ENCODE peak calls at places on chromosomes 6 and 20, in four cellular contexts. One of them, this sample, is unnamed.

GRCh38 chr6:29828471-29828797 is 809 bp downstream of the HLA-G start:
- DNase-seq in GM12878: no peak
- DNase-seq in K562: peak; percentile 52
- DNase-seq in HepG2: no peak
- DNase-seq in this sample: peak; percentile 71

GRCh38 chr6:25316626-25317025 is 37.5 kb downstream of the CARMIL1 start:
- DNase-seq in K562: no peak
- DNase-seq in HepG2: no peak
- DNase-seq in GM12878: no peak
- DNase-seq in this sample: no peak

GRCh38 chr6:90574610-90575009 is 12.3 kb downstream of the MAP3K7 start:
- DNase-seq in HepG2: no peak
- DNase-seq in K562: no peak
- DNase-seq in GM12878: no peak
- DNase-seq in this sample: no peak

GRCh38 chr6:30091577-30092381 is 16.2 kb upstream of the RNF39 start:
- DNase-seq in K562: no peak
- DNase-seq in GM12878: no peak
- DNase-seq in HepG2: peak; percentile 30
- DNase-seq in this sample: no peak

GRCh38 chr20:358891-359555 is 12.1 kb downstream of the NRSN2 start:
- DNase-seq in HepG2: no peak
- DNase-seq in GM12878: no peak
- DNase-seq in K562: no peak
- DNase-seq in this sample: no peak

GRCh38 chr6:93701526-93701925 is 282.2 kb upstream of the EPHA7 start:
- DNase-seq in HepG2: no peak
- DNase-seq in K562: no peak
- DNase-seq in GM12878: no peak
- DNase-seq in this sample: no peak

GRCh38 chr20:62360854-62361798 is 6.0 kb downstream of the LAMA5 start:
- DNase-seq in K562: no peak
- DNase-seq in GM12878: no peak
- DNase-seq in HepG2: no peak
- DNase-seq in this sample: peak; percentile 43

GRCh38 chr6:100296810-100297544 is 167.7 kb downstream of the SIM1 start:
- DNase-seq in K562: no peak
- DNase-seq in HepG2: peak; percentile 50
- DNase-seq in GM12878: no peak
- DNase-seq in this sample: no peak

GRCh38 chr6:145756170-145756662 is 20.9 kb upstream of the EPM2A start:
- DNase-seq in GM12878: no peak
- DNase-seq in HepG2: no peak
- DNase-seq in K562: no peak
- DNase-seq in this sample: no peak

DNA sequence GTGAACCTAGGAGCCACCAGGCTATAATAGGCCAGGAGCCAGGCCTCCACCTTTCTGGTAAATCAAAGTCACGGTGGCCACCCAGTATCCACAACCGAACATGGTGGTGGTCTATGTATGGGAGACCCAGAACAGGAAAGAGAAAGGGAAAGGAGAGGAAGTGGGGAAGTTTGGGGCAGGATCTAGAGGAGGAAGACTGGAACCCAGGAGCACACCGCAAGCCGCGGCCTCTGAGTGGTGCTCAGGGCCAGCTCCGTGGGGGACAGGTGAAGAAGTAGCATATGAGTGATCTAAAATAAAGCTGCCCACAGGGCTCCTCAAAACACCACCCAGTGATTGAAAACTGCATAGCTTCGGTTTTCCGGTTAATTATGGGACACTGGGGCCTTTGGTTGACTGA is 214.8 kb downstream of the ZDHHC14 start:
- DNase-seq in HepG2: no peak
- DNase-seq in K562: no peak
- DNase-seq in GM12878: no peak
- DNase-seq in this sample: no peak
- TF ChIP-seq CREM in HepG2: no peak
- TF ChIP-seq CREM in K562: no peak
- TF ChIP-seq CREM in GM12878: no peak
- TF ChIP-seq CREM in this sample: no peak

GRCh38 chr6:109238405-109238804 is 143.1 kb downstream of the CEP57L1 start:
- DNase-seq in HepG2: no peak
- DNase-seq in GM12878: no peak
- DNase-seq in K562: no peak
- DNase-seq in this sample: no peak

GRCh38 chr6:109235639-109236038 is 140.3 kb downstream of the CEP57L1 start:
- DNase-seq in GM12878: no peak
- DNase-seq in HepG2: no peak
- DNase-seq in K562: no peak
- DNase-seq in this sample: no peak

GRCh38 chr6:109237986-109238329 is 142.7 kb downstream of the CEP57L1 start:
- DNase-seq in GM12878: no peak
- DNase-seq in HepG2: no peak
- DNase-seq in K562: no peak
- DNase-seq in this sample: no peak

GRCh38 chr6:109236140-109237081 is 141.1 kb downstream of the CEP57L1 start:
- DNase-seq in GM12878: no peak
- DNase-seq in K562: peak; percentile 43
- DNase-seq in HepG2: peak; percentile 46
- DNase-seq in this sample: peak; percentile 82

GRCh38 chr6:109237082-109237985 is 142.0 kb downstream of the CEP57L1 start:
- DNase-seq in GM12878: no peak
- DNase-seq in K562: peak; percentile 30
- DNase-seq in HepG2: no peak
- DNase-seq in this sample: no peak
- TF ChIP-seq ETV6 in GM12878: no peak
- TF ChIP-seq ETV6 in K562: peak; percentile 89
- TF ChIP-seq ETV6 in HepG2: no peak
- TF ChIP-seq ETV6 in this sample: no peak

GRCh38 chr6:153123801-153124200 is 7.3 kb downstream of the RGS17 start:
- DNase-seq in K562: no peak
- DNase-seq in HepG2: no peak
- DNase-seq in GM12878: no peak
- DNase-seq in this sample: no peak

GRCh38 chr6:153126218-153126617 is 4.9 kb downstream of the RGS17 start:
- DNase-seq in K562: no peak
- DNase-seq in GM12878: no peak
- DNase-seq in HepG2: no peak
- DNase-seq in this sample: no peak

GRCh38 chr6:153129873-153130514 is 1.1 kb downstream of the RGS17 start:
- DNase-seq in HepG2: no peak
- DNase-seq in K562: no peak
- DNase-seq in GM12878: no peak
- DNase-seq in this sample: peak; percentile 29

GRCh38 chr6:153121311-153121710 is 9.8 kb downstream of the RGS17 start:
- DNase-seq in K562: no peak
- DNase-seq in HepG2: no peak
- DNase-seq in GM12878: no peak
- DNase-seq in this sample: no peak

GRCh38 chr6:153125032-153125431 is 6.0 kb downstream of the RGS17 start:
- DNase-seq in K562: no peak
- DNase-seq in HepG2: no peak
- DNase-seq in GM12878: no peak
- DNase-seq in this sample: no peak
- TF ChIP-seq CREM in K562: no peak
- TF ChIP-seq CREM in HepG2: no peak
- TF ChIP-seq CREM in GM12878: no peak
- TF ChIP-seq CREM in this sample: no peak

DNA sequence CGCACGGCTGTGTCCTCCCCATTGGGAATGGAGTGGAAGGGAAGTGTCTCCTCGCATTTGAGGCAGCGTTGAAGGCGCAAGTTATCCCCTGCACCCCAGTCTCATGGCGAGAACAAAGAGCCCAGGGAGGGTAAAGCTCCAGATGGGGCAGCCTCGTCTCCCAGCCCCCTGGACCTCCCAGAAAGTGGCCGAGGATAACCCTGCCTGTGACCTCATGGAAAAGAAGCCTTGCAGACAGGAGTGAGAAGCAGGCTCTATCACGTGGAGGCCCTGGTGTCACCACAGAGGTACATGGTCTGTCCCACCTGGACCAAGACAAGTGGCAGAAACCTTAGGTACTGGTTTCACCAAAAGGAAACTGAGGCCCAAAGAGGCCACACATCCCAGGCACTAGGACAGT is 134.8 kb upstream of the RPS6KA2 start:
- DNase-seq in HepG2: no peak
- DNase-seq in K562: no peak
- DNase-seq in GM12878: no peak
- DNase-seq in this sample: no peak
- TF ChIP-seq ETV6 in HepG2: no peak
- TF ChIP-seq ETV6 in K562: no peak
- TF ChIP-seq ETV6 in GM12878: no peak
- TF ChIP-seq ETV6 in this sample: no peak

GRCh38 chr20:41387433-41387832 is 20.8 kb upstream of the EMILIN3 start:
- DNase-seq in HepG2: peak; percentile 31
- DNase-seq in GM12878: no peak
- DNase-seq in K562: peak; percentile 39
- DNase-seq in this sample: peak; percentile 60
- TF ChIP-seq CREM in HepG2: no peak
- TF ChIP-seq CREM in GM12878: no peak
- TF ChIP-seq CREM in K562: no peak
- TF ChIP-seq CREM in this sample: no peak

GRCh38 chr20:8082999-8083398 is 49.1 kb upstream of the PLCB1 start:
- DNase-seq in HepG2: no peak
- DNase-seq in K562: no peak
- DNase-seq in GM12878: no peak
- DNase-seq in this sample: no peak
- TF ChIP-seq ETV6 in HepG2: no peak
- TF ChIP-seq ETV6 in K562: no peak
- TF ChIP-seq ETV6 in GM12878: no peak
- TF ChIP-seq ETV6 in this sample: no peak

GRCh38 chr6:43695967-43696291 is 8.3 kb upstream of the MRPS18A start:
- DNase-seq in K562: no peak
- DNase-seq in GM12878: no peak
- DNase-seq in HepG2: peak; percentile 28
- DNase-seq in this sample: no peak

GRCh38 chr6:43698584-43699349 is 11.2 kb upstream of the MRPS18A start:
- DNase-seq in K562: no peak
- DNase-seq in GM12878: no peak
- DNase-seq in HepG2: no peak
- DNase-seq in this sample: no peak

GRCh38 chr6:43689421-43689820 is 1.8 kb upstream of the MRPS18A start:
- DNase-seq in HepG2: no peak
- DNase-seq in K562: no peak
- DNase-seq in GM12878: no peak
- DNase-seq in this sample: no peak

GRCh38 chr6:43699564-43700186 is 12.1 kb upstream of the MRPS18A start:
- DNase-seq in K562: no peak
- DNase-seq in GM12878: no peak
- DNase-seq in HepG2: peak; percentile 42
- DNase-seq in this sample: no peak

GRCh38 chr6:43695078-43695966 is 7.7 kb upstream of the MRPS18A start:
- DNase-seq in K562: no peak
- DNase-seq in GM12878: no peak
- DNase-seq in HepG2: no peak
- DNase-seq in this sample: peak; percentile 73
- TF ChIP-seq CREM in K562: no peak
- TF ChIP-seq CREM in GM12878: no peak
- TF ChIP-seq CREM in HepG2: no peak
- TF ChIP-seq CREM in this sample: no peak

GRCh38 chr6:112004397-112005341 is 49.2 kb upstream of the CCN6 start:
- DNase-seq in K562: no peak
- DNase-seq in HepG2: no peak
- DNase-seq in GM12878: no peak
- DNase-seq in this sample: no peak

GRCh38 chr6:112010328-112010727 is 43.6 kb upstream of the CCN6 start:
- DNase-seq in GM12878: no peak
- DNase-seq in K562: no peak
- DNase-seq in HepG2: peak; percentile 41
- DNase-seq in this sample: no peak

GRCh38 chr6:112008482-112008881 is 45.4 kb upstream of the CCN6 start:
- DNase-seq in K562: no peak
- DNase-seq in HepG2: no peak
- DNase-seq in GM12878: no peak
- DNase-seq in this sample: no peak

GRCh38 chr6:112007254-112007653 is 46.6 kb upstream of the CCN6 start:
- DNase-seq in K562: no peak
- DNase-seq in HepG2: no peak
- DNase-seq in GM12878: no peak
- DNase-seq in this sample: no peak

GRCh38 chr6:112007805-112008204 is 46.1 kb upstream of the CCN6 start:
- DNase-seq in K562: no peak
- DNase-seq in HepG2: no peak
- DNase-seq in GM12878: no peak
- DNase-seq in this sample: no peak
- TF ChIP-seq ETV6 in K562: no peak
- TF ChIP-seq ETV6 in HepG2: no peak
- TF ChIP-seq ETV6 in GM12878: no peak
- TF ChIP-seq ETV6 in this sample: no peak

GRCh38 chr6:7671581-7671980 is 54.3 kb upstream of the BMP6 start:
- DNase-seq in GM12878: no peak
- DNase-seq in HepG2: no peak
- DNase-seq in K562: no peak
- DNase-seq in this sample: no peak
- TF ChIP-seq CREM in GM12878: no peak
- TF ChIP-seq CREM in HepG2: no peak
- TF ChIP-seq CREM in K562: no peak
- TF ChIP-seq CREM in this sample: no peak